ENCODE peak calls at places on chromosomes 11 and 22, in six cellular contexts. W is H9, Y is cardiac fibroblast, A is stomach, P is neural crest cell, V is RWPE1. L is an unnamed sample.

GRCh38 chr11:44761546-44761961 is 34.8 kb downstream of the TSPAN18 start:
- DNase-seq in W (peak; percentile 29), Y (no peak), A (no peak), P (no peak), V (no peak), L (no peak)

GRCh38 chr11:46537121-46537520 is 56.7 kb downstream of the AMBRA1 start:
- DNase-seq in W (no peak), Y (peak; percentile 28), A (no peak), P (no peak), V (no peak), L (no peak)

GRCh38 chr22:22588485-22589164 is 29.6 kb upstream of the PRAME start:
- DNase-seq in W (no peak), Y (no peak), A (no peak), P (no peak), V (no peak), L (no peak)

GRCh38 chr22:44351685-44352377 is 39.1 kb upstream of the SHISAL1 start:
- DNase-seq in W (peak; percentile 69), Y (peak; percentile 91), A (no peak), P (no peak), V (peak; percentile 76), L (peak; percentile 79)

GRCh38 chr11:130849215-130849568 is 67.1 kb downstream of the SNX19 start:
- DNase-seq in W (no peak), Y (peak; percentile 68), A (no peak), P (no peak), V (no peak), L (peak; percentile 89)

GRCh38 chr11:10934293-10934850 is 76.5 kb upstream of the ZBED5 start:
- DNase-seq in W (peak; percentile 42), Y (no peak), A (no peak), P (no peak), V (no peak), L (no peak)

GRCh38 chr11:66728760-66729385 is at the start of gene SPTBN2:
- DNase-seq in W (peak; percentile 61), Y (no peak), A (no peak), P (no peak), V (no peak), L (no peak)

GRCh38 chr11:101860694-101861371 is 54.0 kb upstream of the CEP126 start:
- DNase-seq in W (peak; percentile 69), Y (peak; percentile 81), A (peak; percentile 38), P (peak; percentile 28), V (peak; percentile 71), L (peak; percentile 49)

GRCh38 chr22:44519895-44520294 is 21.9 kb upstream of the RTL6 start:
- DNase-seq in W (no peak), Y (no peak), A (no peak), P (no peak), V (no peak), L (no peak)

GRCh38 chr11:88433546-88434230 is 96.2 kb upstream of the CTSC start:
- DNase-seq in W (no peak), Y (no peak), A (no peak), P (no peak), V (no peak), L (no peak)

GRCh38 chr22:28977481-28977971 is 84.1 kb downstream of the C22orf31 start:
- DNase-seq in W (no peak), Y (peak; percentile 27), A (peak; percentile 31), P (no peak), V (no peak), L (no peak)

GRCh38 chr11:66846671-66847091 is 3.4 kb downstream of the RCE1 start:
- DNase-seq in W (no peak), Y (peak; percentile 59), A (peak; percentile 24), P (no peak), V (no peak), L (no peak)

GRCh38 chr22:19852177-19852781 is 2.4 kb downstream of the GNB1L start:
- DNase-seq in W (no peak), Y (no peak), A (no peak), P (no peak), V (no peak), L (no peak)

GRCh38 chr22:39098026-39098425 is 982 bp downstream of the APOBEC3H start:
- DNase-seq in W (peak; percentile 81), Y (no peak), A (no peak), P (no peak), V (no peak), L (no peak)

GRCh38 chr22:36435516-36436415 is 45.7 kb downstream of the TXN2 start:
- DNase-seq in W (peak; percentile 81), Y (no peak), A (peak; percentile 82), P (no peak), V (no peak), L (no peak)

GRCh38 chr11:86969258-86969657 is 14.1 kb upstream of the FZD4 start:
- DNase-seq in W (no peak), Y (peak; percentile 19), A (no peak), P (no peak), V (no peak), L (no peak)

GRCh38 chr22:49704345-49705215 is 123.1 kb downstream of the BRD1 start:
- DNase-seq in W (no peak), Y (no peak), A (no peak), P (no peak), V (no peak), L (no peak)

GRCh38 chr11:78085972-78086371 is 6.3 kb upstream of the NDUFC2 start:
- DNase-seq in W (no peak), Y (no peak), A (no peak), P (no peak), V (no peak), L (no peak)

GRCh38 chr11:76206327-76207081 is at the start of gene WNT11:
- DNase-seq in W (peak; percentile 69), Y (peak; percentile 25), A (peak; percentile 71), P (peak; percentile 41), V (peak; percentile 38), L (no peak)

GRCh38 chr22:36385491-36386350 is 2.0 kb downstream of the MYH9 start:
- DNase-seq in W (no peak), Y (peak; percentile 77), A (peak; percentile 83), P (no peak), V (peak; percentile 82), L (no peak)

GRCh38 chr11:16809901-16810668 is 71.6 kb downstream of the C11orf58 start:
- DNase-seq in W (no peak), Y (peak; percentile 50), A (no peak), P (no peak), V (peak; percentile 36), L (no peak)

GRCh38 chr22:19430890-19431541 is 517 bp downstream of the HIRA start:
- DNase-seq in W (peak; percentile 51), Y (peak; percentile 38), A (peak; percentile 65), P (peak; percentile 38), V (no peak), L (no peak)

GRCh38 chr11:1992111-1992510 is 5.5 kb downstream of the H19 start:
- DNase-seq in W (no peak), Y (no peak), A (no peak), P (no peak), V (no peak), L (no peak)

GRCh38 chr22:44455151-44455962 is 42.7 kb downstream of the RTL6 start:
- DNase-seq in W (no peak), Y (no peak), A (peak; percentile 27), P (no peak), V (no peak), L (no peak)

GRCh38 chr11:92131289-92131890 is 93.2 kb upstream of the FAT3 start:
- DNase-seq in W (no peak), Y (peak; percentile 74), A (no peak), P (no peak), V (peak; percentile 24), L (no peak)

GRCh38 chr11:113675003-113675471 is 31.1 kb downstream of the TMPRSS5 start:
- DNase-seq in W (no peak), Y (peak; percentile 95), A (no peak), P (no peak), V (peak; percentile 38), L (no peak)

GRCh38 chr22:46010177-46010867 is 33.4 kb upstream of the WNT7B start:
- DNase-seq in W (no peak), Y (peak; percentile 78), A (no peak), P (no peak), V (no peak), L (no peak)

GRCh38 chr11:131065435-131066295 is 149.4 kb upstream of the SNX19 start:
- DNase-seq in W (no peak), Y (no peak), A (no peak), P (no peak), V (no peak), L (no peak)

GRCh38 chr22:38034278-38034882 is 22.8 kb upstream of the PICK1 start:
- DNase-seq in W (peak; percentile 87), Y (peak; percentile 95), A (peak; percentile 56), P (no peak), V (peak; percentile 79), L (peak; percentile 48)

GRCh38 chr11:115144014-115144413 is 360.2 kb downstream of the CADM1 start:
- DNase-seq in W (no peak), Y (no peak), A (no peak), P (no peak), V (no peak), L (no peak)
- TF ChIP-seq CTCF in W (no peak), Y (no peak), A (no peak), P (no peak), V (no peak), L (no peak)

GRCh38 chr11:35056391-35057093 is 82.4 kb upstream of the CD44 start:
- DNase-seq in W (no peak), Y (peak; percentile 37), A (no peak), P (no peak), V (peak; percentile 66), L (no peak)
- TF ChIP-seq CTCF in W (no peak), Y (no peak), A (no peak), P (peak; percentile 35), V (no peak), L (no peak)

DNA sequence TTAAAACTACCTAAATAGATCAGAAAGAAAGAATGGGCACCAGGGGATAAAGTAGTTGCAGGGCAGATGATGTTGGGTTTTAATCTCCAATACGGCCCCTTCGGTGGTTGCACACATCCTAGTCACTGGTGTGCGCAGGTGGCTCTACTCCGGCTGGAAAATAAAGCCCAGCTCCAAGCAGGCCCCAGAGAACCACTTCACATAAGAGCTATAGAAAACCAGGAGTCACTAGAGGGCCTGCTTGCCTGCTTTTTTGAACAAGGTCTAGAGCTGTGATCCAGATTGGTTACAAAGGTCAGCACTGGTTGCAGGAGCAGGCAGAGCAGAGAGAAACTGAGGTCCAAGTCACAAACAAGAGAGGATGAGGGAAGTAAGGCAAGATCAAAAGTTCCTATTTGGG is 41.5 kb upstream of the MS4A8 start:
- DNase-seq in W (no peak), Y (no peak), A (peak; percentile 26), P (no peak), V (no peak), L (no peak)
- TF ChIP-seq CTCF in W (no peak), Y (no peak), A (no peak), P (no peak), V (no peak), L (no peak)

GRCh38 chr11:62789576-62789975 is 2.2 kb downstream of the TMEM223 start:
- DNase-seq in W (no peak), Y (no peak), A (no peak), P (no peak), V (no peak), L (no peak)

GRCh38 chr11:62794201-62794775 is 2.5 kb upstream of the TMEM223 start:
- DNase-seq in W (no peak), Y (no peak), A (no peak), P (no peak), V (no peak), L (no peak)

GRCh38 chr11:62792193-62792575 is 378 bp upstream of the TMEM223 start:
- DNase-seq in W (peak; percentile 52), Y (no peak), A (no peak), P (no peak), V (no peak), L (no peak)

GRCh38 chr11:62788991-62789390 is 1.8 kb downstream of the TMEM179B start:
- DNase-seq in W (peak; percentile 59), Y (no peak), A (no peak), P (no peak), V (no peak), L (no peak)

GRCh38 chr11:62791501-62792192 is at the start of gene TMEM223:
- DNase-seq in W (peak; percentile 89), Y (peak; percentile 74), A (peak; percentile 90), P (peak; percentile 73), V (peak; percentile 82), L (no peak)
- TF ChIP-seq CTCF in W (no peak), Y (no peak), A (no peak), P (peak; percentile 27), V (no peak), L (no peak)

L was measured in AG09319.